ENCODE peak calls at places on chromosome 14, in nine cellular contexts. M, Z, C, E, O, U, N, K and X are unnamed samples.
A peak's percentile ranks its signal among the peaks of the same experiment; 100 is the strongest.

GRCh38 chr14:33958616-33959226 is 7.8 kb upstream of the EGLN3 start:
- DNase-seq in M (no peak), Z (no peak), C (no peak), E (no peak), O (no peak), U (no peak), N (no peak), K (no peak), X (no peak)

GRCh38 chr14:61438860-61439765 is 117.7 kb downstream of the PRKCH start:
- DNase-seq in M (peak; percentile 82), Z (peak; percentile 29), C (peak; percentile 28), E (peak; percentile 59), O (peak; percentile 36), U (no peak), N (peak; percentile 46), K (peak; percentile 89), X (peak; percentile 92)

GRCh38 chr14:102474934-102475333 is 34.6 kb downstream of the ANKRD9 start:
- DNase-seq in M (peak; percentile 39), Z (peak; percentile 96), C (no peak), E (peak; percentile 76), O (peak; percentile 47), U (peak; percentile 75), N (no peak), K (no peak), X (no peak)

GRCh38 chr14:92352158-92352985 is 29.4 kb downstream of the SLC24A4 start:
- DNase-seq in M (peak; percentile 13), Z (no peak), C (peak; percentile 67), E (peak; percentile 18), O (no peak), U (no peak), N (no peak), K (no peak), X (peak; percentile 47)

GRCh38 chr14:35480119-35480769 is 53.7 kb upstream of the INSM2 start:
- DNase-seq in M (peak; percentile 31), Z (no peak), C (no peak), E (no peak), O (no peak), U (no peak), N (no peak), K (no peak), X (peak; percentile 31)

GRCh38 chr14:105907276-105907675 is 380.9 kb downstream of the TMEM121 start:
- DNase-seq in M (no peak), Z (no peak), C (no peak), E (no peak), O (no peak), U (no peak), N (no peak), K (no peak), X (no peak)

GRCh38 chr14:57291692-57292647 is 23.2 kb downstream of the AP5M1 start:
- DNase-seq in M (no peak), Z (no peak), C (no peak), E (no peak), O (no peak), U (no peak), N (no peak), K (no peak), X (no peak)

GRCh38 chr14:104657563-104658324 is 31.7 kb upstream of the INF2 start:
- DNase-seq in M (no peak), Z (no peak), C (no peak), E (no peak), O (no peak), U (no peak), N (no peak), K (no peak), X (no peak)

GRCh38 chr14:100012478-100012925 is 52.7 kb upstream of the EVL start:
- DNase-seq in M (peak; percentile 83), Z (no peak), C (no peak), E (peak; percentile 82), O (no peak), U (no peak), N (no peak), K (no peak), X (peak; percentile 68)

GRCh38 chr14:76293923-76294322 is 82.0 kb upstream of the ESRRB start:
- DNase-seq in M (no peak), Z (no peak), C (no peak), E (no peak), O (no peak), U (no peak), N (no peak), K (peak; percentile 32), X (no peak)

GRCh38 chr14:50059773-50060629 is 56.4 kb downstream of the VCPKMT start:
- DNase-seq in M (no peak), Z (no peak), C (no peak), E (no peak), O (no peak), U (no peak), N (no peak), K (peak; percentile 82), X (no peak)

GRCh38 chr14:91367173-91368171 is 50.1 kb downstream of the CCDC88C start:
- DNase-seq in M (no peak), Z (no peak), C (no peak), E (no peak), O (peak; percentile 77), U (no peak), N (peak; percentile 77), K (no peak), X (peak; percentile 88)

GRCh38 chr14:36942522-36943245 is 229.7 kb downstream of the SLC25A21 start:
- DNase-seq in M (peak; percentile 5), Z (no peak), C (no peak), E (peak; percentile 14), O (no peak), U (no peak), N (no peak), K (no peak), X (peak; percentile 55)

GRCh38 chr14:93880025-93880820 is 46.9 kb upstream of the FAM181A start:
- DNase-seq in M (no peak), Z (no peak), C (no peak), E (peak; percentile 76), O (no peak), U (no peak), N (no peak), K (no peak), X (peak; percentile 51)

GRCh38 chr14:46215801-46216200 is 435.8 kb downstream of the RPL10L start:
- DNase-seq in M (no peak), Z (no peak), C (no peak), E (no peak), O (no peak), U (no peak), N (no peak), K (no peak), X (no peak)

GRCh38 chr14:97116546-97116945 is 319.4 kb downstream of the VRK1 start:
- DNase-seq in M (no peak), Z (no peak), C (no peak), E (no peak), O (no peak), U (no peak), N (no peak), K (peak; percentile 52), X (no peak)

GRCh38 chr14:26121181-26121580 is 476.7 kb downstream of the NOVA1 start:
- DNase-seq in M (no peak), Z (no peak), C (no peak), E (no peak), O (no peak), U (no peak), N (no peak), K (no peak), X (no peak)

GRCh38 chr14:72711936-72712335 is 182.0 kb downstream of the DPF3 start:
- DNase-seq in M (no peak), Z (no peak), C (no peak), E (no peak), O (no peak), U (no peak), N (no peak), K (no peak), X (no peak)

GRCh38 chr14:74945261-74945851 is 10.0 kb downstream of the PGF start:
- DNase-seq in M (no peak), Z (peak; percentile 46), C (peak; percentile 86), E (no peak), O (peak; percentile 47), U (no peak), N (no peak), K (no peak), X (peak; percentile 64)
- TF ChIP-seq CTCF in M (peak; percentile 51), Z (peak; percentile 54), C (peak; percentile 80), E (peak; percentile 58), O (peak; percentile 39), U (peak; percentile 43), N (peak; percentile 25), K (no peak), X (peak; percentile 59)

GRCh38 chr14:21241218-21241819 is 27.9 kb downstream of the HNRNPC start:
- DNase-seq in M (peak; percentile 62), Z (no peak), C (no peak), E (peak; percentile 58), O (no peak), U (no peak), N (no peak), K (no peak), X (peak; percentile 34)
- TF ChIP-seq CTCF in M (peak; percentile 44), Z (no peak), C (peak; percentile 26), E (peak; percentile 55), O (peak; percentile 42), U (peak; percentile 51), N (peak; percentile 66), K (no peak), X (peak; percentile 36)

GRCh38 chr14:74362361-74362915 is 14.2 kb downstream of the VRTN start:
- DNase-seq in M (peak; percentile 85), Z (peak; percentile 69), C (peak; percentile 95), E (peak; percentile 72), O (peak; percentile 79), U (peak; percentile 77), N (peak; percentile 50), K (peak; percentile 96), X (peak; percentile 84)

GRCh38 chr14:74358176-74358829 is 10.0 kb downstream of the VRTN start:
- DNase-seq in M (no peak), Z (no peak), C (no peak), E (no peak), O (no peak), U (no peak), N (no peak), K (no peak), X (no peak)

GRCh38 chr14:74357585-74357984 is 9.3 kb downstream of the VRTN start:
- DNase-seq in M (no peak), Z (no peak), C (no peak), E (no peak), O (no peak), U (no peak), N (no peak), K (no peak), X (no peak)

GRCh38 chr14:74356892-74357575 is 8.8 kb downstream of the VRTN start:
- DNase-seq in M (no peak), Z (no peak), C (no peak), E (no peak), O (no peak), U (no peak), N (no peak), K (no peak), X (no peak)

GRCh38 chr14:74360163-74360562 is 11.9 kb downstream of the VRTN start:
- DNase-seq in M (no peak), Z (no peak), C (no peak), E (no peak), O (no peak), U (no peak), N (no peak), K (no peak), X (no peak)
- TF ChIP-seq CTCF in M (no peak), Z (no peak), C (no peak), E (no peak), O (no peak), U (no peak), N (no peak), K (no peak), X (no peak)

DNA sequence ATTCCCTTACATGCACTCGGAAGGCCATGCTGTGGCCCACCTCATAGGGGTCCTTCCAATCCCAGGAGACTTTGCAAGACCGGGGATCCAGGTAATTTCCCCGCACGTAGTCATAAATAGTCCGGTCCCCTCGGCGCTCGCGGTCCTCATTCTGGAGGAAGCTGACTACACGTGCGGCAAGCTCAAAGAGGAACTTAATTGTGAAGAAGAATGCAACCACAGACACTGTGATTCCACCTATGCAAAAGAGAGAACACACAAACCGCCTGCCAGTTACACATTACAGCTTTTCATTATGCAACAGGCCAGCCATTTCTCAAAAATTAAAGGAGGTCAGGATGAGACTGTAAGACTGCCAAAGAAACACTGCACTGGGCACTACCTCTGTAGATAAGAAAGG is 28.4 kb downstream of the AREL1 start:
- DNase-seq in M (no peak), Z (no peak), C (no peak), E (no peak), O (no peak), U (no peak), N (no peak), K (no peak), X (no peak)
- TF ChIP-seq CTCF in M (no peak), Z (no peak), C (no peak), E (no peak), O (no peak), U (no peak), N (no peak), K (no peak), X (no peak)